ENCODE peak calls at places on chromosomes 16 and 17, in seven cellular contexts. One of them, this sample, is unnamed.

GRCh38 chr17:82022981-82023446 is at the start of gene LRRC45:
- DNase-seq in NAMALWA: peak; percentile 99
- DNase-seq in psoas muscle: peak; percentile 100
- DNase-seq in effector memory CD4-positive, alpha-beta T cell: peak; percentile 99
- DNase-seq in activated naive CD8-positive, alpha-beta T cell treated with anti-CD3 and anti-CD28 coated beads, Interleukin-2, amount 50 U/mL, for 24 hours: peak; percentile 100
- DNase-seq in NCI-H1092: peak; percentile 99
- DNase-seq in heart left ventricle: peak; percentile 100
- DNase-seq in this sample: peak; percentile 96

GRCh38 chr17:16374129-16374528 is 6.8 kb upstream of the UBB start:
- DNase-seq in NAMALWA: no peak
- DNase-seq in psoas muscle: peak; percentile 32
- DNase-seq in heart left ventricle: peak; percentile 50
- DNase-seq in activated naive CD8-positive, alpha-beta T cell treated with anti-CD3 and anti-CD28 coated beads, Interleukin-2, amount 50 U/mL, for 24 hours: no peak
- DNase-seq in effector memory CD4-positive, alpha-beta T cell: no peak
- DNase-seq in NCI-H1092: no peak
- DNase-seq in this sample: no peak

GRCh38 chr17:57588086-57588485 is 157.0 kb downstream of the CCDC182 start:
- DNase-seq in effector memory CD4-positive, alpha-beta T cell: no peak
- DNase-seq in psoas muscle: no peak
- DNase-seq in NCI-H1092: no peak
- DNase-seq in NAMALWA: no peak
- DNase-seq in activated naive CD8-positive, alpha-beta T cell treated with anti-CD3 and anti-CD28 coated beads, Interleukin-2, amount 50 U/mL, for 24 hours: no peak
- DNase-seq in heart left ventricle: no peak
- DNase-seq in this sample: no peak

GRCh38 chr17:59565171-59565958 is at the start of gene DHX40:
- DNase-seq in NCI-H1092: peak; percentile 88
- DNase-seq in effector memory CD4-positive, alpha-beta T cell: peak; percentile 94
- DNase-seq in NAMALWA: peak; percentile 96
- DNase-seq in heart left ventricle: peak; percentile 96
- DNase-seq in activated naive CD8-positive, alpha-beta T cell treated with anti-CD3 and anti-CD28 coated beads, Interleukin-2, amount 50 U/mL, for 24 hours: peak; percentile 97
- DNase-seq in psoas muscle: peak; percentile 97
- DNase-seq in this sample: peak; percentile 92

GRCh38 chr16:77207029-77207428 is 7.8 kb downstream of the SYCE1L start:
- DNase-seq in psoas muscle: no peak
- DNase-seq in NAMALWA: no peak
- DNase-seq in heart left ventricle: no peak
- DNase-seq in effector memory CD4-positive, alpha-beta T cell: no peak
- DNase-seq in NCI-H1092: no peak
- DNase-seq in activated naive CD8-positive, alpha-beta T cell treated with anti-CD3 and anti-CD28 coated beads, Interleukin-2, amount 50 U/mL, for 24 hours: no peak
- DNase-seq in this sample: no peak

GRCh38 chr16:55759983-55760664 is 72.8 kb downstream of the CES1 start:
- DNase-seq in effector memory CD4-positive, alpha-beta T cell: no peak
- DNase-seq in heart left ventricle: no peak
- DNase-seq in activated naive CD8-positive, alpha-beta T cell treated with anti-CD3 and anti-CD28 coated beads, Interleukin-2, amount 50 U/mL, for 24 hours: no peak
- DNase-seq in NAMALWA: no peak
- DNase-seq in NCI-H1092: no peak
- DNase-seq in psoas muscle: no peak
- DNase-seq in this sample: no peak

GRCh38 chr16:85782476-85782875 is 16.9 kb downstream of the EMC8 start:
- DNase-seq in activated naive CD8-positive, alpha-beta T cell treated with anti-CD3 and anti-CD28 coated beads, Interleukin-2, amount 50 U/mL, for 24 hours: no peak
- DNase-seq in NAMALWA: no peak
- DNase-seq in effector memory CD4-positive, alpha-beta T cell: no peak
- DNase-seq in psoas muscle: no peak
- DNase-seq in heart left ventricle: no peak
- DNase-seq in NCI-H1092: no peak
- DNase-seq in this sample: no peak

GRCh38 chr16:82671743-82672142 is 45.0 kb downstream of the CDH13 start:
- DNase-seq in effector memory CD4-positive, alpha-beta T cell: peak; percentile 34
- DNase-seq in psoas muscle: no peak
- DNase-seq in NCI-H1092: no peak
- DNase-seq in heart left ventricle: no peak
- DNase-seq in NAMALWA: peak; percentile 18
- DNase-seq in activated naive CD8-positive, alpha-beta T cell treated with anti-CD3 and anti-CD28 coated beads, Interleukin-2, amount 50 U/mL, for 24 hours: peak; percentile 38
- DNase-seq in this sample: no peak

GRCh38 chr17:13346996-13347762 is 254.6 kb downstream of the HS3ST3A1 start:
- DNase-seq in activated naive CD8-positive, alpha-beta T cell treated with anti-CD3 and anti-CD28 coated beads, Interleukin-2, amount 50 U/mL, for 24 hours: no peak
- DNase-seq in psoas muscle: no peak
- DNase-seq in NCI-H1092: no peak
- DNase-seq in heart left ventricle: peak; percentile 30
- DNase-seq in effector memory CD4-positive, alpha-beta T cell: no peak
- DNase-seq in NAMALWA: no peak
- DNase-seq in this sample: no peak

GRCh38 chr17:72977768-72978417 is 114.6 kb downstream of the SLC39A11 start:
- DNase-seq in NCI-H1092: no peak
- DNase-seq in NAMALWA: no peak
- DNase-seq in heart left ventricle: no peak
- DNase-seq in psoas muscle: no peak
- DNase-seq in activated naive CD8-positive, alpha-beta T cell treated with anti-CD3 and anti-CD28 coated beads, Interleukin-2, amount 50 U/mL, for 24 hours: no peak
- DNase-seq in effector memory CD4-positive, alpha-beta T cell: no peak
- DNase-seq in this sample: no peak

GRCh38 chr16:70695351-70696070 is 9.7 kb upstream of the MTSS2 start:
- DNase-seq in effector memory CD4-positive, alpha-beta T cell: no peak
- DNase-seq in NCI-H1092: peak; percentile 47
- DNase-seq in activated naive CD8-positive, alpha-beta T cell treated with anti-CD3 and anti-CD28 coated beads, Interleukin-2, amount 50 U/mL, for 24 hours: no peak
- DNase-seq in psoas muscle: peak; percentile 81
- DNase-seq in NAMALWA: no peak
- DNase-seq in heart left ventricle: peak; percentile 83
- DNase-seq in this sample: no peak

This sample was measured in NCI-H748 treated with DMSO at 0.1 percent for 48 hours.